ENCODE peak calls at places on chromosomes 13 and 19, in six cellular contexts. O is H9, H is PC-9, T is IMR-90, Z is PC-3, L is mammary epithelial cell. W is an unnamed sample.

GRCh38 chr19:5547881-5548280 is 19.9 kb downstream of the TINCR start:
- DNase-seq in O (peak), H (peak), T (peak), Z (peak), L (peak), W (peak)

GRCh38 chr19:35513231-35513974 is at the start of gene DMKN:
- DNase-seq in O (peak), H (peak), T (peak), Z (peak), L (peak), W (peak)

GRCh38 chr13:33467556-33467955 is 182.0 kb upstream of the STARD13 start:
- DNase-seq in O (no peak), H (no peak), T (no peak), Z (no peak), L (no peak), W (no peak)

GRCh38 chr19:43910884-43911283 is 24.2 kb downstream of the ZNF45 start:
- DNase-seq in O (no peak), H (no peak), T (no peak), Z (no peak), L (no peak), W (no peak)

GRCh38 chr13:109657395-109657794 is 129.0 kb downstream of the IRS2 start:
- DNase-seq in O (no peak), H (no peak), T (no peak), Z (no peak), L (no peak), W (no peak)

GRCh38 chr13:31706105-31706504 is 33.2 kb upstream of the RXFP2 start:
- DNase-seq in O (no peak), H (no peak), T (no peak), Z (no peak), L (no peak), W (no peak)

GRCh38 chr13:111219306-111219705 is 101.1 kb upstream of the TEX29 start:
- DNase-seq in O (no peak), H (no peak), T (peak), Z (no peak), L (peak), W (peak)

GRCh38 chr13:102878491-102878890 is 32.7 kb downstream of the ERCC5 start:
- DNase-seq in O (no peak), H (no peak), T (peak), Z (no peak), L (no peak), W (peak)

GRCh38 chr19:18074192-18074591 is 12.5 kb downstream of the IL12RB1 start:
- DNase-seq in O (no peak), H (no peak), T (no peak), Z (no peak), L (no peak), W (no peak)

GRCh38 chr13:90498096-90498495 is 849.4 kb upstream of the MIR17HG start:
- DNase-seq in O (no peak), H (no peak), T (no peak), Z (no peak), L (no peak), W (no peak)

GRCh38 chr19:45637890-45638667 is 1.1 kb downstream of the EML2 start:
- DNase-seq in O (peak), H (no peak), T (peak), Z (no peak), L (peak), W (peak)

GRCh38 chr13:49319555-49320350 is 72.0 kb downstream of the CDADC1 start:
- DNase-seq in O (no peak), H (no peak), T (peak), Z (no peak), L (no peak), W (peak)

GRCh38 chr19:4620675-4621074 is 18.6 kb upstream of the TNFAIP8L1 start:
- DNase-seq in O (no peak), H (no peak), T (no peak), Z (no peak), L (no peak), W (no peak)

GRCh38 chr19:50492303-50493052 is 15.8 kb upstream of the GARIN5A start:
- DNase-seq in O (peak), H (no peak), T (no peak), Z (peak), L (no peak), W (no peak)

GRCh38 chr13:29817604-29818378 is 32.6 kb downstream of the UBL3 start:
- DNase-seq in O (no peak), H (no peak), T (peak), Z (no peak), L (no peak), W (peak)

DNA sequence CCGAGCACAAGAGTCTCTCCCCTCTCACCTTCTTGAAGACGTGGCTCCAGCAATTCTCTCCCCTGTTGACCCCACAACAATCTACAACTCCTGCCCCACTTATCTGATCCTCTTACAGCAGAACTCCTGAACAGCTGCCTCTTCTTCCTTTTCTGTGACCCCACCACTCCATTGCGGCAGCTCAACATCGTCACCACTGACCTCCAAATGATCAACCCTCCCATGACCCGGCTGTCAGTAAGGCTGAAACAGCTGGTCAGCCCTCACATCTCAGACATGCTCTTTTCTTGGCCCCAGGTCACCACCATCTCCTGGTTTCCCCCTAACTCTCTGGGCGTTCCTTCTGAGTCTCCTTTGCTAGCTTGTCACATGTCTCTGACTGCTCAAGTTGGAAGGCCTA is 1.8 kb downstream of the EXOSC5 start:
- DNase-seq in O (no peak), H (no peak), T (no peak), Z (no peak), L (no peak), W (no peak)
- H2AFZ ChIP-seq in O (no peak), H (no peak), T (no peak), Z (no peak), L (no peak), W (no peak)

GRCh38 chr19:12944064-12944674 is 1.5 kb upstream of the RAD23A start:
- DNase-seq in O (no peak), H (no peak), T (no peak), Z (no peak), L (no peak), W (no peak)

GRCh38 chr19:12943437-12944044 is 2.1 kb upstream of the RAD23A start:
- DNase-seq in O (no peak), H (no peak), T (no peak), Z (no peak), L (no peak), W (no peak)

GRCh38 chr19:12946092-12946845 is 607 bp downstream of the RAD23A start:
- DNase-seq in O (peak), H (peak), T (peak), Z (peak), L (peak), W (peak)

GRCh38 chr19:12947702-12948596 is 2.3 kb downstream of the RAD23A start:
- DNase-seq in O (no peak), H (no peak), T (no peak), Z (no peak), L (no peak), W (no peak)

GRCh38 chr19:12945479-12946091 is at the start of gene RAD23A:
- DNase-seq in O (peak), H (peak), T (peak), Z (peak), L (peak), W (peak)
- H2AFZ ChIP-seq in O (no peak), H (no peak), T (peak), Z (no peak), L (no peak), W (no peak)

DNA sequence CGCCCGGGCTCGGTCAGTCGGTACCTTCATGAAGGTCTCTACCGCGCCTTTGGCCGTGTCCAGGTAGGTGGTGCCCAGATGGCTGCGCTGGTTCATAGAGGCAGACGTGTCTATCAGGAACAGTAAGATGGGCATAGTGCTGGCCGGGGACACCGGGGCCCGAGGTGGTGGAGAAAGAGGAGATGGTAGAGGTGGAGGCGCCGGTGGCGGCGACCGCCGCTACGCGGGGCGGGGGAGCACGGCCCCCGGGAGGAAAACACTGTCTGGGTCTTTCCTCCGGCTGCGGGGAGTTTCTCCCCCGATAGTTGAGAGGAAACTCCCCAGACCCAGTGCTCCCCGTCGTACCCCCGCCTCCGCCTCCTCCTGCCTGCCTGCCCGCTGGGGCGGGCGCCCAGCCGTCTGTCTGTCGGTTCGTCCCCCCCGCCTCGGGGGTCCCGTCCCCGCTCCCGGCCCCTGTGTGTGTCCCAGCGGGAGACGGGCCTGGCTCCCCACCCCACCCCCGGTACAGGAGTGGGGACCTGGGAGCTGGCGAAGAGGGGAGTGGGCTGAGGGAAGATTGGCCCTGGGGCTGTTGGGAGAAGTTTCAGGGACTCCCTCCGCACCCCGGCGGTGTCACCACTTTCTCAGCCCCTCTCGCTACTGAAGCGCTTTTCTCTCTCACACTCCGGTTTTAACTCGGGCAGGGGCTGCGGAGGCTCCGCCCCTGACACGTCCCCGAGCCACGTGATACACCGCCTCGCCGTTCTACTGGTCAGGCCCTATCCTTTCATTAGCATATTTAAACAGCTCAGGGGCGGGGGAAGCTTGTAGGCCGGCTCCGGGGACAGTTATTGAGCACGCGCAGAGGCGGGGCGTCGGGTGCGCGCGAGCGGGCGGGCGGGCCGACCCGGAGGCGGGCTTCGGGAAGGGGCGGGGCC is at the start of gene INTS6:
- DNase-seq in O (peak), H (peak), T (peak), Z (peak), L (peak), W (peak)
- H2AFZ ChIP-seq in O (no peak), H (peak), T (peak), Z (peak), L (peak), W (peak)

GRCh38 chr13:24043590-24044350 is 116.8 kb upstream of the SPATA13 start:
- DNase-seq in O (no peak), H (no peak), T (no peak), Z (no peak), L (no peak), W (peak)
- H2AFZ ChIP-seq in O (no peak), H (no peak), T (peak), Z (no peak), L (no peak), W (no peak)

GRCh38 chr13:97976551-97977375 is 23.3 kb downstream of the IPO5 start:
- DNase-seq in O (peak), H (no peak), T (no peak), Z (no peak), L (peak), W (no peak)
- H2AFZ ChIP-seq in O (no peak), H (peak), T (peak), Z (peak), L (peak), W (peak)